ENCODE peak calls at places on chromosomes 6 and 20, in ten cellular contexts. One of them, this sample, is unnamed.

GRCh38 chr6:45843848-45844521 is 171.7 kb downstream of the CLIC5 start:
- DNase-seq in GM23248: peak; percentile 56
- DNase-seq in SJSA1: no peak
- DNase-seq in HCT116: no peak
- DNase-seq in H9: no peak
- DNase-seq in HepG2: peak; percentile 4
- DNase-seq in CD8-positive, alpha-beta T cell: no peak
- DNase-seq in esophagus squamous epithelium: no peak
- DNase-seq in Peyer's patch: no peak
- DNase-seq in A549: no peak
- DNase-seq in this sample: no peak

GRCh38 chr20:63212393-63212730 is 3.6 kb downstream of the YTHDF1 start:
- DNase-seq in GM23248: peak; percentile 29
- DNase-seq in SJSA1: no peak
- DNase-seq in HCT116: no peak
- DNase-seq in H9: no peak
- DNase-seq in HepG2: no peak
- DNase-seq in CD8-positive, alpha-beta T cell: no peak
- DNase-seq in esophagus squamous epithelium: no peak
- DNase-seq in Peyer's patch: no peak
- DNase-seq in A549: no peak
- DNase-seq in this sample: no peak

GRCh38 chr6:167825059-167825758 is 1.5 kb upstream of the AFDN start:
- DNase-seq in GM23248: peak; percentile 44
- DNase-seq in SJSA1: no peak
- DNase-seq in HCT116: no peak
- DNase-seq in H9: no peak
- DNase-seq in HepG2: no peak
- DNase-seq in CD8-positive, alpha-beta T cell: no peak
- DNase-seq in esophagus squamous epithelium: no peak
- DNase-seq in Peyer's patch: no peak
- DNase-seq in A549: no peak
- DNase-seq in this sample: peak; percentile 48

GRCh38 chr6:2945069-2945452 is 26.3 kb downstream of the SERPINB6 start:
- DNase-seq in GM23248: no peak
- DNase-seq in SJSA1: peak; percentile 34
- DNase-seq in HCT116: no peak
- DNase-seq in H9: peak; percentile 20
- DNase-seq in HepG2: no peak
- DNase-seq in CD8-positive, alpha-beta T cell: no peak
- DNase-seq in esophagus squamous epithelium: no peak
- DNase-seq in Peyer's patch: no peak
- DNase-seq in A549: no peak
- DNase-seq in this sample: no peak

GRCh38 chr20:34708621-34709043 is 4.5 kb downstream of the TP53INP2 start:
- DNase-seq in GM23248: peak; percentile 56
- DNase-seq in SJSA1: peak; percentile 47
- DNase-seq in HCT116: no peak
- DNase-seq in H9: peak; percentile 64
- DNase-seq in HepG2: no peak
- DNase-seq in CD8-positive, alpha-beta T cell: peak; percentile 65
- DNase-seq in esophagus squamous epithelium: no peak
- DNase-seq in Peyer's patch: peak; percentile 76
- DNase-seq in A549: peak; percentile 67
- DNase-seq in this sample: no peak

GRCh38 chr20:62120990-62121775 is 1.1 kb upstream of the LSM14B start:
- DNase-seq in GM23248: peak; percentile 86
- DNase-seq in SJSA1: no peak
- DNase-seq in HCT116: peak; percentile 27
- DNase-seq in H9: no peak
- DNase-seq in HepG2: no peak
- DNase-seq in CD8-positive, alpha-beta T cell: no peak
- DNase-seq in esophagus squamous epithelium: no peak
- DNase-seq in Peyer's patch: no peak
- DNase-seq in A549: peak; percentile 65
- DNase-seq in this sample: peak; percentile 57

GRCh38 chr20:19397676-19398075 is 185.2 kb downstream of the SLC24A3 start:
- DNase-seq in GM23248: no peak
- DNase-seq in SJSA1: no peak
- DNase-seq in HCT116: no peak
- DNase-seq in H9: no peak
- DNase-seq in HepG2: no peak
- DNase-seq in CD8-positive, alpha-beta T cell: no peak
- DNase-seq in esophagus squamous epithelium: no peak
- DNase-seq in Peyer's patch: no peak
- DNase-seq in A549: no peak
- DNase-seq in this sample: no peak

GRCh38 chr6:37182736-37183590 is 13.0 kb downstream of the PIM1 start:
- DNase-seq in GM23248: no peak
- DNase-seq in SJSA1: no peak
- DNase-seq in HCT116: no peak
- DNase-seq in H9: no peak
- DNase-seq in HepG2: no peak
- DNase-seq in CD8-positive, alpha-beta T cell: peak; percentile 67
- DNase-seq in esophagus squamous epithelium: no peak
- DNase-seq in Peyer's patch: no peak
- DNase-seq in A549: no peak
- DNase-seq in this sample: no peak

GRCh38 chr6:162249907-162250642 is 477.5 kb downstream of the PRKN start:
- DNase-seq in GM23248: no peak
- DNase-seq in SJSA1: no peak
- DNase-seq in HCT116: no peak
- DNase-seq in H9: no peak
- DNase-seq in HepG2: peak; percentile 67
- DNase-seq in CD8-positive, alpha-beta T cell: no peak
- DNase-seq in esophagus squamous epithelium: no peak
- DNase-seq in Peyer's patch: no peak
- DNase-seq in A549: no peak
- DNase-seq in this sample: no peak

GRCh38 chr6:156013155-156013554 is 557.5 kb upstream of the NOX3 start:
- DNase-seq in GM23248: no peak
- DNase-seq in SJSA1: no peak
- DNase-seq in HCT116: no peak
- DNase-seq in H9: no peak
- DNase-seq in HepG2: no peak
- DNase-seq in CD8-positive, alpha-beta T cell: no peak
- DNase-seq in esophagus squamous epithelium: no peak
- DNase-seq in Peyer's patch: no peak
- DNase-seq in A549: no peak
- DNase-seq in this sample: no peak

GRCh38 chr6:27891300-27891913 is 20.8 kb downstream of the OR2B2 start:
- DNase-seq in GM23248: no peak
- DNase-seq in SJSA1: no peak
- DNase-seq in HCT116: no peak
- DNase-seq in H9: no peak
- DNase-seq in HepG2: no peak
- DNase-seq in CD8-positive, alpha-beta T cell: no peak
- DNase-seq in esophagus squamous epithelium: no peak
- DNase-seq in Peyer's patch: no peak
- DNase-seq in A549: no peak
- DNase-seq in this sample: no peak
- H3K27ac ChIP-seq in GM23248: no peak overlapping the region
- H3K27ac ChIP-seq in SJSA1: peak overlapping the region; percentile 59
- H3K27ac ChIP-seq in HCT116: peak overlapping the region; percentile 98
- H3K27ac ChIP-seq in H9: peak overlapping the region; percentile 80
- H3K27ac ChIP-seq in HepG2: peak overlapping the region; percentile 96
- H3K27ac ChIP-seq in CD8-positive, alpha-beta T cell: no peak overlapping the region
- H3K27ac ChIP-seq in esophagus squamous epithelium: peak overlapping the region; percentile 92
- H3K27ac ChIP-seq in Peyer's patch: peak overlapping the region; percentile 51
- H3K27ac ChIP-seq in A549: peak overlapping the region; percentile 96
- H3K27ac ChIP-seq in this sample: peak overlapping the region; percentile 83

GRCh38 chr20:46240881-46241280 is 67.4 kb downstream of the CDH22 start:
- DNase-seq in GM23248: no peak
- DNase-seq in SJSA1: no peak
- DNase-seq in HCT116: no peak
- DNase-seq in H9: no peak
- DNase-seq in HepG2: no peak
- DNase-seq in CD8-positive, alpha-beta T cell: no peak
- DNase-seq in esophagus squamous epithelium: no peak
- DNase-seq in Peyer's patch: no peak
- DNase-seq in A549: no peak
- DNase-seq in this sample: no peak

GRCh38 chr20:46240065-46240464 is 68.2 kb downstream of the CDH22 start:
- DNase-seq in GM23248: no peak
- DNase-seq in SJSA1: no peak
- DNase-seq in HCT116: no peak
- DNase-seq in H9: no peak
- DNase-seq in HepG2: no peak
- DNase-seq in CD8-positive, alpha-beta T cell: no peak
- DNase-seq in esophagus squamous epithelium: no peak
- DNase-seq in Peyer's patch: no peak
- DNase-seq in A549: no peak
- DNase-seq in this sample: no peak

GRCh38 chr20:46243707-46244628 is 64.3 kb downstream of the CDH22 start:
- DNase-seq in GM23248: peak; percentile 64
- DNase-seq in SJSA1: no peak
- DNase-seq in HCT116: no peak
- DNase-seq in H9: no peak
- DNase-seq in HepG2: no peak
- DNase-seq in CD8-positive, alpha-beta T cell: no peak
- DNase-seq in esophagus squamous epithelium: no peak
- DNase-seq in Peyer's patch: no peak
- DNase-seq in A549: no peak
- DNase-seq in this sample: no peak

GRCh38 chr20:46246527-46246926 is 61.8 kb downstream of the CDH22 start:
- DNase-seq in GM23248: no peak
- DNase-seq in SJSA1: no peak
- DNase-seq in HCT116: no peak
- DNase-seq in H9: no peak
- DNase-seq in HepG2: no peak
- DNase-seq in CD8-positive, alpha-beta T cell: no peak
- DNase-seq in esophagus squamous epithelium: no peak
- DNase-seq in Peyer's patch: no peak
- DNase-seq in A549: no peak
- DNase-seq in this sample: no peak

DNA sequence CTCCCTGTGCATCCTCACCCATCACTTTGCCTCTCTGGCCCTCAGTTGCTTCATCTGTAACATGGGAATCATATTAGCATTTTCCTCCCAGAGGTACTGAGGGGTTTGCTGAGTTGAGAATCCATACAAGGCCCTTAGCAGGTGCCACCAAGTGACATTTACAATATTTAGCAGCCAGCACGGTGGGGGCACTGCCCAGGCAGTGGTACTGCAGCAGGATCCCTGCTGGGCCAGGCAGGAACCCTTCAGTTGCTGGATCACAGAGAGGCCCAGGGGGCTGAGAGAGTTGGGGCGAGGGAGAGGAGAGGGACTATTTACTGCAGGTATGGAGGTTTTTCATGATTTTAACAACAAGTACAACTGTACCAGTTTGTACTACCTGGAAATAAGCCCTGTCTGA is 65.9 kb downstream of the CDH22 start:
- DNase-seq in GM23248: no peak
- DNase-seq in SJSA1: no peak
- DNase-seq in HCT116: no peak
- DNase-seq in H9: no peak
- DNase-seq in HepG2: no peak
- DNase-seq in CD8-positive, alpha-beta T cell: no peak
- DNase-seq in esophagus squamous epithelium: no peak
- DNase-seq in Peyer's patch: no peak
- DNase-seq in A549: no peak
- DNase-seq in this sample: no peak
- H3K4me1 ChIP-seq in GM23248: no peaks in the 10 kb centered on the region
- H3K4me1 ChIP-seq in SJSA1: no peaks in the 10 kb centered on the region
- H3K4me1 ChIP-seq in HCT116: no peaks in the 10 kb centered on the region
- H3K4me1 ChIP-seq in H9: peaks cover 6% of the 10 kb centered on the region
- H3K4me1 ChIP-seq in HepG2: no peaks in the 10 kb centered on the region
- H3K4me1 ChIP-seq in CD8-positive, alpha-beta T cell: no peaks in the 10 kb centered on the region
- H3K4me1 ChIP-seq in esophagus squamous epithelium: no peaks in the 10 kb centered on the region
- H3K4me1 ChIP-seq in Peyer's patch: no peaks in the 10 kb centered on the region
- H3K4me1 ChIP-seq in A549: no peaks in the 10 kb centered on the region
- H3K4me1 ChIP-seq in this sample: no peaks in the 10 kb centered on the region

DNA sequence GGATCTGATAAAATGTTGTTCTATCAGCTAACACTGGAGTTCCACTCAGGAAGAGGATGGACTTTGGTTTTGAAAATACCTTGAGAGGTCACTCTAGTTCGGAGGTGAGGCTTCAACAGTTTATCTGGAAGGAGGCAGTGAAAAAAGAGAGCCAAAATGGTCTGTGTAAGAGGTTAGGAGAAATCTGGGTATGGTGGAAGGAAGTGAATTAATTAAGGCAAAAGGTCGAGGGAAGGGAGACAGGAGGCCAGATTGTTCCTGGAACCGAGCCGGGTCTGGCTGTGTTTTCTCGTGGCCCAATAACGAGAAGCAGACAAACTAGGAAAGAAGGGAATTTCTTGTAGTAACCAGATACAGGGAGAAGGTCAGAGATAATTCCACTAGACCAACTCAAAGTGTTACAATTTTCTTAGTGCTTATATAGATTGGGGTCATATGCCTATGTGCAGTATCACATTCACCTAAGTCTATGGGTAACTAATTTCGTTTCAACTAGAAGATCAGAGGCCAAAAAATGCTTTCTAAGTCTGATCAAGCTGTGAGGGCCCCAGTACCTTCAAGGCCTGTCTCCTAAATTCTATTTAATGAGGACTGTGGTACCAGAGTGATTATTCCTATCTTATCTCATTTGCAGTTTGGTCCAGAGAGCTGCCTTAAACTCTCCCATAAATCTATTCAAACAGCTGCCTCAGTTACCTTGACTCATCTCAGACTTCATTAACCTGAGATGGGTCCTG is 96.0 kb upstream of the SNX9 start:
- DNase-seq in GM23248: no peak
- DNase-seq in SJSA1: no peak
- DNase-seq in HCT116: no peak
- DNase-seq in H9: no peak
- DNase-seq in HepG2: no peak
- DNase-seq in CD8-positive, alpha-beta T cell: no peak
- DNase-seq in esophagus squamous epithelium: no peak
- DNase-seq in Peyer's patch: no peak
- DNase-seq in A549: no peak
- DNase-seq in this sample: no peak
- H3K27ac ChIP-seq in GM23248: no peak overlapping the region
- H3K27ac ChIP-seq in SJSA1: no peak overlapping the region
- H3K27ac ChIP-seq in HCT116: no peak overlapping the region
- H3K27ac ChIP-seq in H9: no peak overlapping the region
- H3K27ac ChIP-seq in HepG2: peak overlapping the region; percentile 94
- H3K27ac ChIP-seq in CD8-positive, alpha-beta T cell: no peak overlapping the region
- H3K27ac ChIP-seq in esophagus squamous epithelium: peak overlapping the region; percentile 42
- H3K27ac ChIP-seq in Peyer's patch: no peak overlapping the region
- H3K27ac ChIP-seq in A549: no peak overlapping the region
- H3K27ac ChIP-seq in this sample: no peak overlapping the region

DNA sequence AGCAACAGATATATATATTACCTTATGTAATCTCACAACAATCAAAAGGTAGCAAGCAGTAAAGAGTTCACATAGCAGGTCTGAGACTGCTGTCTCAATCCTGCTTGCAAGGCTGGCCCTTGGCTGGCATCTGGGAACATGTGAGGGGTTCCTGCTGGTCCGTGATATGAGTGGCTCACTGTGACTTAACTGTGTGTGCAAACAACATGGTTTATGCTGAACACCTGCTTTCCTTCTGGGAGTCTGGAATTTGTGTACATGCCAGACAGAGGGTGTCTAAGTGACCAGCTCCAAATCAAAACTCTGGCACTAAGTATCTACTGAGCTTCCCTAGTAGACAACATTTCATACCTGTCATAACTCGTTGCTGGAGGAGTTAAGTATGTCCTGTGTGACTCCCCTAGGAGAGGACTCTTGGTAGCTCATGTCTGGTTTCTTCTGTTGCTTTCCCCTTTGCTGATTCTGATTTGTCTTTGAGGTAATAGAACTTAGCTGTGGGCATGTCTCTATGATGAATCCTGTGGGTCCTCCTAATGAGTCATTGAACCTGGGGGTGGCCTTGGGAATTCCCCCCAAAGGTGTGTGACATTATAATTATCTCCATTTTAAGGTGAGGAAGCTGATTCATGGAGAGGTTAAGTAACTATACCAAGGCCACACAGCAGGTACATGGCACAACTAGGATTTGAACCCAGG is 131.6 kb upstream of the NEDD9 start:
- DNase-seq in GM23248: no peak
- DNase-seq in SJSA1: no peak
- DNase-seq in HCT116: no peak
- DNase-seq in H9: no peak
- DNase-seq in HepG2: no peak
- DNase-seq in CD8-positive, alpha-beta T cell: no peak
- DNase-seq in esophagus squamous epithelium: no peak
- DNase-seq in Peyer's patch: no peak
- DNase-seq in A549: no peak
- DNase-seq in this sample: peak; percentile 60
- H3K4me1 ChIP-seq in GM23248: peaks cover 9% of the 10 kb centered on the region
- H3K4me1 ChIP-seq in SJSA1: peaks cover 21% of the 10 kb centered on the region
- H3K4me1 ChIP-seq in HCT116: no peaks in the 10 kb centered on the region
- H3K4me1 ChIP-seq in H9: no peaks in the 10 kb centered on the region
- H3K4me1 ChIP-seq in HepG2: peaks cover 81% of the 10 kb centered on the region
- H3K4me1 ChIP-seq in CD8-positive, alpha-beta T cell: peaks cover 17% of the 10 kb centered on the region
- H3K4me1 ChIP-seq in esophagus squamous epithelium: peaks cover 26% of the 10 kb centered on the region
- H3K4me1 ChIP-seq in Peyer's patch: no peaks in the 10 kb centered on the region
- H3K4me1 ChIP-seq in A549: peaks cover 28% of the 10 kb centered on the region
- H3K4me1 ChIP-seq in this sample: no peaks in the 10 kb centered on the region

This sample was measured in trophoblast cell.